ENCODE peak calls at places on chromosomes 13 and 19, in eight cellular contexts. A is BE2C; T is cardiac muscle cell; O is stimulated activated CD4-positive, alpha-beta T cell treated with anti-CD3 and anti-CD28 coated beads, Interleukin-12 subunit alpha, Interleukin-12 subunit beta, amount 100 ng/mL, for 48 hours; X is activated T-helper 1 cell treated with Interleukin-2 at 50 U/mL for 16 hours; R is HFF-Myc; V is BJ; U is CD4-positive, alpha-beta memory T cell. M is an unnamed sample.

GRCh38 chr19:55467236-55468053 is 2.9 kb upstream of the C19orf85 start:
- DNase-seq in V (no peak), R (no peak), X (peak; percentile 58), T (peak; percentile 91), A (peak; percentile 67), U (peak; percentile 52), O (peak; percentile 59), M (no peak)

GRCh38 chr13:34294483-34295129 is 476.7 kb downstream of the RFC3 start:
- DNase-seq in X (no peak), U (no peak), O (no peak), R (no peak), V (no peak), T (peak; percentile 37), A (no peak), M (no peak)

GRCh38 chr13:83796364-83796763 is 85.9 kb downstream of the SLITRK1 start:
- DNase-seq in V (no peak), X (no peak), R (no peak), A (peak; percentile 58), U (no peak), T (no peak), O (no peak), M (no peak)

GRCh38 chr19:13097331-13098258 is 5.1 kb downstream of the LYL1 start:
- DNase-seq in O (no peak), A (no peak), R (no peak), U (no peak), T (no peak), V (no peak), X (no peak), M (no peak)

GRCh38 chr13:106354961-106355360 is 180.5 kb downstream of the EFNB2 start:
- DNase-seq in V (no peak), O (no peak), R (no peak), U (no peak), X (no peak), A (no peak), T (no peak), M (no peak)

GRCh38 chr19:2613507-2614295 is 88.8 kb downstream of the GNG7 start:
- DNase-seq in O (peak; percentile 37), X (peak; percentile 38), U (peak; percentile 53), V (no peak), R (no peak), T (peak; percentile 56), A (peak; percentile 56), M (no peak)

GRCh38 chr19:42655748-42656147 is 61.0 kb upstream of the CEACAM8 start:
- DNase-seq in U (no peak), O (no peak), X (no peak), R (no peak), T (no peak), A (no peak), V (no peak), M (no peak)

GRCh38 chr13:33799950-33800592 is 17.9 kb upstream of the RFC3 start:
- DNase-seq in U (no peak), V (no peak), T (peak; percentile 73), X (no peak), O (no peak), A (no peak), R (no peak), M (no peak)

GRCh38 chr13:48636550-48636949 is 17.2 kb upstream of the CYSLTR2 start:
- DNase-seq in A (no peak), R (no peak), V (no peak), U (no peak), X (no peak), O (no peak), T (peak; percentile 96), M (no peak)

GRCh38 chr13:103694471-103694870 is 628.3 kb upstream of the SLC10A2 start:
- DNase-seq in V (no peak), O (no peak), A (peak; percentile 75), T (no peak), R (no peak), U (no peak), X (no peak), M (no peak)

GRCh38 chr13:30159446-30159839 is 147.9 kb downstream of the KATNAL1 start:
- DNase-seq in A (no peak), X (no peak), R (peak; percentile 62), U (no peak), O (peak; percentile 55), T (peak; percentile 55), V (no peak), M (no peak)

GRCh38 chr19:33737704-33738103 is 59.0 kb upstream of the KCTD15 start:
- DNase-seq in A (no peak), T (no peak), R (no peak), U (no peak), V (no peak), X (no peak), O (no peak), M (no peak)

GRCh38 chr19:2627855-2628254 is 74.6 kb downstream of the GNG7 start:
- DNase-seq in O (no peak), T (no peak), X (no peak), V (no peak), U (no peak), R (no peak), A (no peak), M (no peak)

GRCh38 chr19:17112700-17113099 is 37.1 kb downstream of the MYO9B start:
- DNase-seq in O (no peak), X (no peak), U (no peak), T (no peak), A (no peak), R (no peak), V (no peak), M (no peak)

GRCh38 chr19:50794778-50795664 is 4.8 kb downstream of the ACP4 start:
- DNase-seq in R (peak; percentile 15), T (no peak), O (no peak), U (no peak), V (no peak), A (peak; percentile 61), X (no peak), M (no peak)

GRCh38 chr13:114151565-114152284 is 19.3 kb upstream of the RASA3 start:
- DNase-seq in X (peak; percentile 50), V (no peak), R (no peak), T (peak; percentile 63), U (peak; percentile 59), A (no peak), O (peak; percentile 45), M (no peak)

GRCh38 chr13:71867101-71867814 is at the start of gene DACH1:
- DNase-seq in X (no peak), R (peak; percentile 37), U (no peak), T (peak; percentile 64), A (peak; percentile 79), V (no peak), O (no peak), M (no peak)

GRCh38 chr19:52722062-52723005 is 12.5 kb downstream of the ZNF611 start:
- DNase-seq in O (no peak), A (no peak), X (no peak), V (peak; percentile 55), U (no peak), R (peak; percentile 59), T (peak; percentile 41), M (no peak)

M was measured in cortex of kidney.